ENCODE peak calls at places on chromosome 19, in ten cellular contexts. B is RPMI7951; G is cardiac muscle cell; Z is activated CD4-positive, alpha-beta T cell treated with anti-CD3 and anti-CD28 coated beads, Interleukin-2, amount 50 U/mL, for 4 hours; O is kidney glomerular epithelial cell; N is effector CD4-positive, alpha-beta T cell; V is CD8-positive, alpha-beta T cell; F is GM04503; M is CD4-positive, alpha-beta T cell; L is heart left ventricle. C is an unnamed sample.

GRCh38 chr19:50308991-50309390 is 20.2 kb downstream of the KCNC3 start:
- DNase-seq in V (no peak), F (no peak), O (no peak), N (no peak), B (no peak), Z (no peak), M (no peak), G (no peak), L (no peak), C (no peak)

GRCh38 chr19:54229146-54229545 is 6.3 kb upstream of the LILRB3 start:
- DNase-seq in N (no peak), B (no peak), G (no peak), O (no peak), Z (no peak), L (no peak), M (no peak), V (no peak), F (no peak), C (no peak)

GRCh38 chr19:18562086-18562485 is 4.4 kb downstream of the KXD1 start:
- DNase-seq in V (no peak), B (no peak), Z (no peak), N (no peak), L (peak), F (no peak), M (no peak), O (no peak), G (peak), C (no peak)

GRCh38 chr19:7852851-7853759 is 21.1 kb downstream of the PRR36 start:
- DNase-seq in L (peak), V (peak), M (peak), N (peak), F (no peak), G (peak), Z (peak), O (peak), B (peak), C (no peak)

GRCh38 chr19:46478356-46478986 is 7.1 kb upstream of the PNMA8A start:
- DNase-seq in N (no peak), G (peak), M (no peak), O (no peak), B (peak), L (no peak), F (no peak), V (no peak), Z (no peak), C (no peak)

GRCh38 chr19:1053176-1054101 is 13.5 kb upstream of the ARHGAP45 start:
- DNase-seq in L (no peak), F (no peak), N (no peak), V (no peak), G (no peak), Z (no peak), O (no peak), M (no peak), B (no peak), C (no peak)

GRCh38 chr19:41350735-41351338 is 2.9 kb downstream of the TGFB1 start:
- DNase-seq in N (no peak), M (no peak), O (no peak), B (peak), Z (no peak), G (peak), L (no peak), F (no peak), V (no peak), C (no peak)

GRCh38 chr19:32303193-32303592 is 42.2 kb upstream of the ZNF507 start:
- DNase-seq in N (no peak), V (no peak), B (no peak), M (no peak), Z (no peak), G (no peak), F (no peak), L (no peak), O (no peak), C (no peak)

GRCh38 chr19:35120492-35120891 is 4.9 kb downstream of the FXYD3 start:
- DNase-seq in M (no peak), Z (no peak), O (no peak), V (no peak), N (no peak), B (peak), G (peak), F (no peak), L (no peak), C (peak)

GRCh38 chr19:44903602-44904425 is 1.8 kb upstream of the APOE start:
- DNase-seq in N (peak), M (peak), O (peak), V (peak), G (peak), Z (peak), L (peak), F (no peak), B (peak), C (no peak)

GRCh38 chr19:33795370-33796163 is 1.1 kb upstream of the KCTD15 start:
- DNase-seq in Z (peak), B (peak), F (peak), L (peak), O (peak), N (peak), G (peak), M (no peak), V (peak), C (no peak)

GRCh38 chr19:17037966-17038500 is 11.4 kb upstream of the CPAMD8 start:
- DNase-seq in N (no peak), O (no peak), Z (no peak), L (no peak), V (no peak), G (no peak), F (no peak), M (no peak), B (peak), C (no peak)

GRCh38 chr19:16661480-16662034 is 618 bp downstream of the TMEM38A start:
- DNase-seq in V (no peak), L (peak), O (no peak), N (peak), B (no peak), Z (no peak), G (no peak), F (no peak), M (peak), C (no peak)

GRCh38 chr19:44356383-44357111 is at the start of gene ZNF112:
- DNase-seq in N (no peak), V (no peak), Z (no peak), M (no peak), B (peak), O (peak), G (peak), L (peak), F (peak), C (peak)

GRCh38 chr19:39126593-39127187 is 1.1 kb downstream of the PAK4 start:
- DNase-seq in N (no peak), O (peak), L (no peak), M (no peak), Z (no peak), G (peak), B (peak), F (no peak), V (no peak), C (no peak)

GRCh38 chr19:1073956-1074511 is 7.1 kb downstream of the ARHGAP45 start:
- DNase-seq in L (no peak), G (no peak), F (no peak), M (no peak), Z (no peak), V (no peak), O (no peak), B (no peak), N (no peak), C (no peak)

GRCh38 chr19:3136684-3137055 is 837 bp downstream of the GNA15 start:
- DNase-seq in O (no peak), B (no peak), M (no peak), N (no peak), L (peak), G (no peak), Z (no peak), V (no peak), F (no peak), C (no peak)

GRCh38 chr19:50046649-50047503 is 21.1 kb downstream of the ZNF473 start:
- DNase-seq in O (peak), N (peak), G (peak), F (no peak), V (peak), B (peak), M (peak), L (peak), Z (peak), C (no peak)

GRCh38 chr19:16349551-16350171 is 25.0 kb downstream of the KLF2 start:
- DNase-seq in N (no peak), V (no peak), G (no peak), O (no peak), F (no peak), B (no peak), L (no peak), M (no peak), Z (no peak), C (no peak)

GRCh38 chr19:23956051-23956450 is 41.4 kb downstream of the ZNF726 start:
- DNase-seq in F (no peak), V (no peak), O (no peak), B (peak), L (no peak), G (no peak), N (no peak), Z (no peak), M (no peak), C (no peak)

GRCh38 chr19:27964165-27964564 is 1248.8 kb downstream of the UQCRFS1 start:
- DNase-seq in M (no peak), O (no peak), B (no peak), L (no peak), G (peak), Z (no peak), N (no peak), F (no peak), V (no peak), C (no peak)

GRCh38 chr19:40416918-40417713 is 3.9 kb upstream of the PRX start:
- DNase-seq in Z (no peak), V (no peak), L (peak), O (no peak), F (no peak), N (no peak), M (no peak), G (peak), B (peak), C (no peak)

GRCh38 chr19:56829586-56829985 is 10.9 kb downstream of the PEG3 start:
- DNase-seq in M (no peak), O (no peak), G (no peak), L (no peak), B (no peak), N (no peak), F (no peak), Z (no peak), V (no peak), C (no peak)

GRCh38 chr19:52748336-52748950 is 13.6 kb upstream of the ZNF611 start:
- DNase-seq in O (no peak), G (peak), L (no peak), F (no peak), Z (no peak), M (no peak), V (no peak), N (no peak), B (peak), C (peak)

GRCh38 chr19:29448046-29448445 is 77.7 kb upstream of the VSTM2B start:
- DNase-seq in O (no peak), N (no peak), B (no peak), G (no peak), Z (no peak), F (no peak), V (no peak), M (no peak), L (no peak), C (no peak)

GRCh38 chr19:6427131-6427530 is 2.5 kb upstream of the KHSRP start:
- DNase-seq in B (no peak), G (no peak), O (no peak), L (no peak), N (no peak), Z (no peak), M (no peak), V (no peak), F (no peak), C (no peak)

GRCh38 chr19:13022111-13022858 is 27.0 kb downstream of the NFIX start:
- DNase-seq in B (peak), N (no peak), F (no peak), L (peak), M (no peak), V (no peak), O (no peak), Z (no peak), G (peak), C (no peak)

GRCh38 chr19:16127080-16127479 is 15.4 kb downstream of the RAB8A start:
- DNase-seq in G (no peak), B (no peak), N (no peak), Z (no peak), V (no peak), M (no peak), F (no peak), L (no peak), O (no peak), C (no peak)

GRCh38 chr19:31501427-31502195 is 152.4 kb upstream of the TSHZ3 start:
- DNase-seq in B (no peak), F (no peak), G (no peak), O (no peak), V (no peak), L (no peak), N (no peak), M (no peak), Z (no peak), C (no peak)

GRCh38 chr19:55390461-55390880 is 4.7 kb downstream of the RPL28 start:
- DNase-seq in M (no peak), B (no peak), F (no peak), O (no peak), V (no peak), G (no peak), N (no peak), Z (no peak), L (no peak), C (no peak)

GRCh38 chr19:9836021-9836420 is 903 bp downstream of the PIN1 start:
- DNase-seq in N (no peak), Z (no peak), L (no peak), M (no peak), V (no peak), B (peak), G (peak), F (no peak), O (peak), C (no peak)

GRCh38 chr19:2064788-2065524 is 13.9 kb upstream of the MKNK2 start:
- DNase-seq in G (no peak), O (no peak), B (no peak), V (no peak), F (no peak), M (no peak), N (no peak), Z (no peak), L (peak), C (no peak)

GRCh38 chr19:54123682-54124081 is 8.1 kb downstream of the PRPF31 start:
- DNase-seq in B (no peak), F (no peak), G (no peak), N (no peak), O (no peak), M (no peak), L (no peak), V (no peak), Z (no peak), C (no peak)

GRCh38 chr19:46218160-46218559 is 11.4 kb upstream of the IGFL1 start:
- DNase-seq in F (no peak), V (peak), Z (no peak), L (no peak), O (peak), M (no peak), B (peak), G (peak), N (no peak), C (no peak)

GRCh38 chr19:50723069-50723468 is at the start of gene CLEC11A:
- DNase-seq in L (peak), V (no peak), F (peak), Z (no peak), M (no peak), N (no peak), G (peak), O (no peak), B (peak), C (no peak)

GRCh38 chr19:2426661-2427322 is 594 bp downstream of the TIMM13 start:
- DNase-seq in F (no peak), V (peak), G (peak), N (peak), L (peak), Z (peak), O (no peak), B (peak), M (no peak), C (no peak)

GRCh38 chr19:18417250-18418033 is 1.8 kb upstream of the SSBP4 start:
- DNase-seq in Z (no peak), V (no peak), O (peak), G (peak), L (peak), B (peak), F (no peak), N (no peak), M (no peak), C (no peak)

GRCh38 chr19:246551-246950 is 44.7 kb downstream of the PLPP2 start:
- DNase-seq in L (no peak), F (no peak), Z (no peak), B (no peak), V (no peak), N (no peak), O (no peak), G (no peak), M (no peak), C (no peak)

GRCh38 chr19:44808463-44809371 is at the start of gene BCAM:
- DNase-seq in L (peak), O (peak), Z (no peak), B (peak), M (no peak), N (no peak), G (peak), F (no peak), V (no peak), C (no peak)

GRCh38 chr19:3375221-3376088 is 9.1 kb downstream of the NFIC start:
- DNase-seq in F (no peak), O (peak), G (peak), N (no peak), V (no peak), L (peak), B (peak), Z (no peak), M (no peak), C (no peak)

C was measured in non-pigmented ciliary epithelial cell.